ENCODE peak calls at places on chromosomes 5 and 9, in four cellular contexts. J, C, Z and F are unnamed samples.

GRCh38 chr5:32013658-32014057 is 160.5 kb downstream of the GOLPH3 start:
- DNase-seq in J (no peak), C (no peak), Z (no peak), F (no peak)

GRCh38 chr5:124461857-124462423 is 284.5 kb downstream of the ZNF608 start:
- DNase-seq in J (no peak), C (no peak), Z (no peak), F (no peak)

GRCh38 chr5:122130152-122130551 is 806 bp downstream of the ZNF474 start:
- DNase-seq in J (no peak), C (no peak), Z (no peak), F (no peak)

GRCh38 chr9:78682206-78682605 is 385.3 kb downstream of the PSAT1 start:
- DNase-seq in J (no peak), C (no peak), Z (no peak), F (no peak)

GRCh38 chr5:150492621-150493020 is 15.3 kb upstream of the NDST1 start:
- DNase-seq in J (no peak), C (no peak), Z (no peak), F (no peak)

GRCh38 chr9:89755835-89756234 is 151.0 kb downstream of the GADD45G start:
- DNase-seq in J (no peak), C (no peak), Z (no peak), F (no peak)

GRCh38 chr9:125815568-125815967 is 68.4 kb downstream of the PBX3 start:
- DNase-seq in J (no peak), C (no peak), Z (no peak), F (no peak)

GRCh38 chr5:150653762-150654158 is 7.3 kb upstream of the MYOZ3 start:
- DNase-seq in J (no peak), C (no peak), Z (no peak), F (no peak)

GRCh38 chr9:104557179-104557634 is 11.8 kb upstream of the OR13C8 start:
- DNase-seq in J (no peak), C (no peak), Z (no peak), F (no peak)

GRCh38 chr9:137441289-137441934 is at the start of gene ENTPD8:
- DNase-seq in J (no peak), C (peak), Z (no peak), F (peak)

GRCh38 chr9:126956929-126957686 is 42.5 kb downstream of the RALGPS1 start:
- DNase-seq in J (no peak), C (no peak), Z (no peak), F (no peak)